ENCODE peak calls at places on chromosomes 11 and 22, in six cellular contexts. Z is lower lobe of right lung, M is HFFc6, E is ovary, Y is progenitor cell of endocrine pancreas, V is BJ. P is an unnamed sample.

GRCh38 chr11:88739524-88739923 is 326.3 kb downstream of the GRM5 start:
- DNase-seq in Z (no peak), M (no peak), E (no peak), Y (no peak), V (no peak), P (no peak)

GRCh38 chr22:25744694-25745093 is 2.7 kb downstream of the MYO18B start:
- DNase-seq in Z (no peak), M (no peak), E (no peak), Y (no peak), V (no peak), P (no peak)

GRCh38 chr11:72781063-72781312 is 12.9 kb downstream of the STARD10 start:
- DNase-seq in Z (peak), M (no peak), E (no peak), Y (no peak), V (no peak), P (no peak)

GRCh38 chr22:26404851-26405357 is 24.2 kb upstream of the ASPHD2 start:
- DNase-seq in Z (no peak), M (no peak), E (no peak), Y (no peak), V (no peak), P (no peak)

GRCh38 chr11:97614571-97614970 is 1224.8 kb downstream of the JRKL start:
- DNase-seq in Z (no peak), M (peak), E (no peak), Y (no peak), V (no peak), P (no peak)

GRCh38 chr11:5279678-5280077 is 9.9 kb upstream of the HBE1 start:
- DNase-seq in Z (no peak), M (no peak), E (no peak), Y (no peak), V (no peak), P (no peak)

GRCh38 chr11:8232414-8232813 is 31.3 kb downstream of the LMO1 start:
- DNase-seq in Z (peak), M (no peak), E (no peak), Y (no peak), V (no peak), P (no peak)

GRCh38 chr11:47511927-47512326 is 41.0 kb downstream of the CELF1 start:
- DNase-seq in Z (no peak), M (no peak), E (no peak), Y (no peak), V (no peak), P (no peak)

GRCh38 chr11:125890447-125891100 is 3.1 kb downstream of the HYLS1 start:
- DNase-seq in Z (no peak), M (no peak), E (no peak), Y (no peak), V (no peak), P (no peak)

GRCh38 chr22:29820941-29821789 is 16.9 kb downstream of the ASCC2 start:
- DNase-seq in Z (peak), M (peak), E (no peak), Y (no peak), V (peak), P (peak)

GRCh38 chr22:23283591-23284503 is 103.5 kb downstream of the BCR start:
- DNase-seq in Z (no peak), M (no peak), E (no peak), Y (no peak), V (no peak), P (no peak)

GRCh38 chr22:42630211-42630610 is 10.2 kb downstream of the ATP5MGL start:
- DNase-seq in Z (no peak), M (no peak), E (no peak), Y (no peak), V (no peak), P (no peak)

GRCh38 chr22:42630901-42631602 is 9.3 kb downstream of the ATP5MGL start:
- DNase-seq in Z (no peak), M (no peak), E (no peak), Y (no peak), V (no peak), P (no peak)

GRCh38 chr22:42633013-42633412 is 7.4 kb downstream of the ATP5MGL start:
- DNase-seq in Z (no peak), M (no peak), E (no peak), Y (no peak), V (no peak), P (no peak)

GRCh38 chr22:42635531-42635930 is 4.9 kb downstream of the ATP5MGL start:
- DNase-seq in Z (no peak), M (peak), E (no peak), Y (no peak), V (peak), P (peak)

DNA sequence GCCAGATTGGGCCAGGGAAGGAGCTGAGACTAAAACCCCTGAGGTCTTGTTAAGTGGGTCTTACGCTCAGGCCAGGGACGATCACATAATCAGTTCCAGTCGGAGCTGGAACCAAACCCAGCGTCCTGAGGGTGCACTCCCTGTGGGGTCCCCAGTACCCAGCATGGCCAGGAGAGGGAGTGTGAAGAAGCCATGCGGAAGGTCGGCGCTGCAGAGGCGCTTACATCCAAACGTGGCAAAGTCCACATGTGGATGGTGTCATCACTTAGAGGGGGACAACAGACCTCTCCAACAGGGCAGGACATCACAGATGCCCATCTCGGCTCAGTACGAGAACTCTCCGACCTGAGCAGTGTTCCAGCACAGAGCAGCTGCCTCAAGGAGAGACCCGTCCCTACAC is 8.3 kb downstream of the ATP5MGL start:
- DNase-seq in Z (no peak), M (no peak), E (no peak), Y (no peak), V (no peak), P (no peak)
- TF ChIP-seq CTCF in Z (no peak), M (peak), E (no peak), Y (peak), V (peak), P (peak)

DNA sequence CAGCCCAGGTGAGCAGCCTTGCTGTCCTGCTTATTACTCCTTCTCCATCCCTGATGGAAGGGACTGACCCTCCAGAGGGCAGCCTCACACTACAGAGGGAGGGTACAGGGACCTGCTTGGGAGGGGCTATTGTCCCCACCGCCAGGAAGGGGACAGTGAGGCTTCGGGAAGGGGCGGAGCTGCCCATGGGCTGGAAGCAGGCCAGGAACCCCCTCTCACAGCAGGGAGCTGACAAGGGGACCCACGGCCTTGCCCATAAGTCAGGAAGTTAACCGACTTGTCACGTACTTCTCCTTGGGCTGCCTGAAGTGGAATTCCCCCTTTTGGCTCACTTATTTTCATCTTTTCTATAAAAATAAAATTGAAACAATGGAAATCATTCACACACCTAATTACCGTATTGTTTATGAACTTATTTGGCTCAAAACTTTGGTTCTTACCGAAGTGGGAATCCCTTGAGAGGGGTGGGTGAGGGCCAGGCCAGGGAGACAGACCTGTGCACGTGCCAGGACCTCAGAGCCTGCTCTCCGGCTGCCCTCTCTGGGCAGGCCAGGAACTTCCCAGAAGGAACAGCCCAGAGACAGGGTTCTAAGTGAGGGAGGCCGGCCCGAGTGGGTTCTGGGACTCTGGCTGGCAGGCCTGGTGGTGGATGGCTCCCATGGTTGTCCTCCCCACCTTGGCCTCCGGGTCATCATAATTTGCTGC is 5.8 kb downstream of the MGAT3 start:
- DNase-seq in Z (no peak), M (no peak), E (no peak), Y (no peak), V (no peak), P (no peak)
- TF ChIP-seq CTCF in Z (peak), M (no peak), E (no peak), Y (peak), V (no peak), P (peak)

GRCh38 chr22:36467042-36467810 is 14.2 kb downstream of the TXN2 start:
- DNase-seq in Z (no peak), M (peak), E (no peak), Y (no peak), V (no peak), P (no peak)

GRCh38 chr22:36469094-36469710 is 12.2 kb downstream of the TXN2 start:
- DNase-seq in Z (no peak), M (no peak), E (no peak), Y (no peak), V (no peak), P (no peak)

GRCh38 chr22:36466258-36466657 is 15.2 kb downstream of the TXN2 start:
- DNase-seq in Z (no peak), M (no peak), E (no peak), Y (no peak), V (no peak), P (no peak)

GRCh38 chr22:36470162-36470993 is 11.1 kb downstream of the TXN2 start:
- DNase-seq in Z (peak), M (peak), E (peak), Y (peak), V (no peak), P (no peak)

DNA sequence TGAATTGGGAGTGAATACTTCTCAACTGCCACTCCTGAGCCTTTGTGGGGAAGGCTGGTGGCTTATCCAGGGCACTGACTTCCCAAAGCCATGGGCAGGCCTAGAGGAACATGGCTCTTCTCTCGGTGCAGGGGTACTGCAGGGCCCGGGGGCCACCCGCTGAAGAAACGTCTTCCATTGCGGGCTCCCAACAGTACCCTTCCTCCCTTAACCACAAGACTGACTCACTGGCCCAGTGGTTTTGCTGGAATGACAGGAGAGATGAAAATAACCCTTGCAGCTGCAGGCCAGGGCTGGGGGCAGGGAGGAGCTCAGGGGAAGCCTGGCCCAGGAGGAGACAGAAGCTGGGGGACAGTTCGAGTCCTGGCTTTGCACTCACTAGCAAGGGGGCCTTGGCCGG is 13.5 kb downstream of the TXN2 start:
- DNase-seq in Z (no peak), M (peak), E (no peak), Y (no peak), V (peak), P (peak)
- TF ChIP-seq CTCF in Z (no peak), M (no peak), E (no peak), Y (no peak), V (no peak), P (no peak)

DNA sequence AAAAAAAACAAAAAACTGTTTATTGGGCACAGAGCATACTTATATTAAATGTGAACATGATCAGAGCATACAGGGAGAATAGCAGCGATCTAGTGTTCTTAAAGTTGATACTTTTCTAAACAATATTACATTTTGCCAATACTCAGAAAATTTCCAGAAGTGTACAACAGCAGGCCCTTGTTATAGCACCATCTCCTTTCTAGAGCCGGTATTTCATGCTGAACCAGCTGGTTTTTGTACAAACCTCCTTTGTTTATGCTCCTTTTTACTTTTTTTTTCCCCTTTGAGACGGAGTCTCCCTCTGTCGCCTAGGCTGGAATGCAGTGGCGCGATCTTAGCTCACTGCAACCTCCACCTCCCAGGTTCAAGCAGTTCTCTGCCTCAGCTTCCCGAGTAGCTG is 90.7 kb downstream of the PPP6R3 start:
- DNase-seq in Z (no peak), M (no peak), E (no peak), Y (no peak), V (no peak), P (no peak)
- TF ChIP-seq CTCF in Z (no peak), M (no peak), E (no peak), Y (no peak), V (no peak), P (no peak)

GRCh38 chr22:22171357-22172218 is 73.0 kb upstream of the VPREB1 start:
- DNase-seq in Z (no peak), M (no peak), E (no peak), Y (no peak), V (no peak), P (no peak)
- TF ChIP-seq CTCF in Z (no peak), M (peak), E (no peak), Y (peak), V (peak), P (peak)